ENCODE peak calls at places on chromosome 19, in nine cellular contexts. I is stimulated activated CD4-positive, alpha-beta T cell treated with anti-CD3 and anti-CD28 coated beads, Interleukin-4, amount 100 ng/mL, for 4 hours; R is stimulated activated naive CD8-positive, alpha-beta T cell treated with anti-CD3 and anti-CD28 coated beads, Interleukin-15, Interleukin-2, amounts not matched to agents 100 U/mL and 50 U/mL, for 24 hours; N is IMR-90; M is stimulated activated CD8-positive, alpha-beta memory T cell treated with anti-CD3 and anti-CD28 coated beads, Interleukin-12 subunit alpha, Interleukin-12 subunit beta, amount 100 ng/mL, for 1 hour; D is EL; T is M059J; Z is activated CD4-positive, CD25-positive, alpha-beta regulatory T cell treated with anti-CD3 and anti-CD28 coated beads, Interleukin-2, amount 50 U/mL, for 72 hours; E is activated B cell treated with CpG ODN at 0.5 μM for 24 hours. G is an unnamed sample.

GRCh38 chr19:13398780-13399726 is 107.2 kb downstream of the CACNA1A start:
- DNase-seq in M (no peak), T (peak; percentile 98), E (no peak), D (peak; percentile 94), N (peak; percentile 93), R (no peak), I (no peak), Z (no peak), G (peak; percentile 5)

GRCh38 chr19:38265213-38265861 is 964 bp downstream of the SPINT2 start:
- DNase-seq in T (no peak), R (peak; percentile 17), N (no peak), I (no peak), D (no peak), E (peak; percentile 23), M (no peak), Z (no peak), G (no peak)

GRCh38 chr19:45069056-45069455 is 7.2 kb downstream of the ZNF296 start:
- DNase-seq in M (no peak), Z (no peak), R (no peak), I (no peak), T (peak; percentile 31), D (peak; percentile 22), N (no peak), E (no peak), G (no peak)

GRCh38 chr19:41133260-41133659 is 19.0 kb downstream of the CYP2F1 start:
- DNase-seq in R (no peak), T (no peak), N (no peak), M (no peak), E (no peak), I (no peak), Z (no peak), D (no peak), G (no peak)

GRCh38 chr19:21440321-21440720 is 43.4 kb downstream of the ZNF493 start:
- DNase-seq in R (no peak), N (no peak), Z (no peak), D (no peak), T (no peak), E (no peak), I (no peak), M (no peak), G (no peak)

GRCh38 chr19:14361824-14362223 is 19.4 kb upstream of the ADGRE5 start:
- DNase-seq in Z (no peak), M (no peak), T (peak; percentile 29), E (no peak), I (no peak), R (peak; percentile 57), N (no peak), D (no peak), G (no peak)

GRCh38 chr19:46218160-46218559 is 11.4 kb upstream of the IGFL1 start:
- DNase-seq in T (peak; percentile 31), R (peak; percentile 52), N (peak; percentile 6), D (peak; percentile 18), I (peak; percentile 21), E (no peak), Z (peak; percentile 36), M (no peak), G (no peak)

GRCh38 chr19:15551183-15552004 is 43.1 kb downstream of the CYP4F22 start:
- DNase-seq in Z (peak; percentile 69), M (peak; percentile 40), I (peak; percentile 63), E (peak; percentile 40), T (peak; percentile 30), N (no peak), R (peak; percentile 78), D (peak; percentile 31), G (peak; percentile 60)

GRCh38 chr19:38917921-38918491 is 6.0 kb upstream of the CCER2 start:
- DNase-seq in R (no peak), T (peak; percentile 26), Z (no peak), I (no peak), M (no peak), D (no peak), N (no peak), E (no peak), G (no peak)

GRCh38 chr19:28920269-28921066 is 292.5 kb downstream of the UQCRFS1 start:
- DNase-seq in N (peak; percentile 24), E (no peak), I (no peak), D (no peak), Z (no peak), T (no peak), M (no peak), R (no peak), G (no peak)

GRCh38 chr19:29372921-29373797 is 152.6 kb upstream of the VSTM2B start:
- DNase-seq in T (no peak), Z (no peak), M (no peak), N (no peak), R (no peak), D (no peak), E (no peak), I (no peak), G (no peak)

GRCh38 chr19:3293560-3293959 is 69.1 kb downstream of the CELF5 start:
- DNase-seq in R (no peak), Z (no peak), T (no peak), D (no peak), E (no peak), M (no peak), I (no peak), N (no peak), G (no peak)

GRCh38 chr19:40367577-40368434 is 19.3 kb downstream of the PLD3 start:
- DNase-seq in N (no peak), I (no peak), E (no peak), Z (no peak), M (no peak), R (no peak), T (no peak), D (no peak), G (no peak)

GRCh38 chr19:2039959-2040646 is 10.9 kb downstream of the MKNK2 start:
- DNase-seq in I (no peak), Z (no peak), N (no peak), E (peak; percentile 31), T (no peak), R (no peak), M (no peak), D (no peak), G (no peak)

GRCh38 chr19:53903055-53903680 is 5.9 kb upstream of the CACNG7 start:
- DNase-seq in T (peak; percentile 53), M (peak; percentile 24), N (peak; percentile 30), E (no peak), I (no peak), D (no peak), Z (no peak), R (peak; percentile 32), G (no peak)

GRCh38 chr19:11560404-11560988 is 1.5 kb upstream of the ELOF1 start:
- DNase-seq in M (peak; percentile 32), D (peak; percentile 75), I (no peak), R (peak; percentile 70), T (peak; percentile 76), E (no peak), N (peak; percentile 84), Z (no peak), G (no peak)

GRCh38 chr19:10294368-10294697 is 4.6 kb downstream of the ICAM5 start:
- DNase-seq in M (no peak), N (no peak), T (no peak), I (no peak), D (no peak), Z (no peak), R (no peak), E (no peak), G (no peak)

GRCh38 chr19:34269968-34270621 is 15.7 kb downstream of the GARRE1 start:
- DNase-seq in M (peak; percentile 50), N (peak; percentile 66), T (peak; percentile 98), R (peak; percentile 63), I (peak; percentile 36), E (peak; percentile 47), Z (peak; percentile 51), D (peak; percentile 85), G (no peak)

GRCh38 chr19:41409288-41409687 is 11.7 kb downstream of the BCKDHA start:
- DNase-seq in Z (no peak), I (no peak), T (peak; percentile 77), E (no peak), R (no peak), N (peak; percentile 40), M (no peak), D (peak; percentile 42), G (peak; percentile 67)

GRCh38 chr19:19540707-19541515 is 2.8 kb downstream of the CILP2 start:
- DNase-seq in N (no peak), R (peak; percentile 86), Z (peak; percentile 77), E (peak; percentile 55), I (peak; percentile 74), M (peak; percentile 48), D (peak; percentile 57), T (peak; percentile 41), G (no peak)

GRCh38 chr19:5321851-5322681 is 18.5 kb downstream of the PTPRS start:
- DNase-seq in I (no peak), T (peak; percentile 34), E (no peak), D (peak; percentile 14), M (peak; percentile 6), N (no peak), R (peak; percentile 52), Z (no peak), G (no peak)

GRCh38 chr19:33226550-33227241 is 1.0 kb upstream of the SLC7A10 start:
- DNase-seq in D (no peak), I (no peak), T (peak; percentile 37), R (peak; percentile 18), M (no peak), E (no peak), N (no peak), Z (no peak), G (no peak)

GRCh38 chr19:3224346-3225325 is at the start of gene CELF5:
- DNase-seq in D (peak; percentile 38), E (peak; percentile 61), R (peak; percentile 74), Z (peak; percentile 66), M (peak; percentile 16), T (peak; percentile 39), N (no peak), I (peak; percentile 67), G (peak; percentile 54)

GRCh38 chr19:1087813-1088418 is 7.3 kb downstream of the POLR2E start:
- DNase-seq in I (no peak), E (peak; percentile 45), M (no peak), Z (no peak), T (no peak), R (no peak), N (no peak), D (no peak), G (no peak)

GRCh38 chr19:1018932-1019615 is 1.8 kb downstream of the TMEM259 start:
- DNase-seq in T (no peak), R (no peak), D (no peak), N (no peak), E (no peak), I (no peak), M (no peak), Z (no peak), G (no peak)

GRCh38 chr19:13301627-13302334 is 151.6 kb downstream of the IER2 start:
- DNase-seq in N (no peak), M (no peak), R (no peak), I (no peak), T (no peak), D (no peak), Z (no peak), E (no peak), G (no peak)

GRCh38 chr19:19406878-19407639 is 1.6 kb downstream of the GATAD2A start:
- DNase-seq in D (peak; percentile 55), N (peak; percentile 45), T (peak; percentile 59), Z (no peak), E (no peak), I (peak; percentile 29), M (no peak), R (peak; percentile 54), G (no peak)

GRCh38 chr19:30799854-30800755 is 427.9 kb downstream of the ZNF536 start:
- DNase-seq in D (no peak), M (no peak), N (no peak), E (no peak), R (peak; percentile 42), T (peak; percentile 1), I (peak; percentile 12), Z (peak; percentile 36), G (no peak)

GRCh38 chr19:18317998-18318800 is 4.7 kb downstream of the LSM4 start:
- DNase-seq in Z (peak; percentile 47), D (no peak), T (no peak), M (no peak), N (no peak), R (peak; percentile 64), I (no peak), E (no peak), G (no peak)

G was measured in NCI-H774.